ENCODE peak calls at places on chromosomes 12 and 14, in eight cellular contexts. Z is right lobe of liver; L is tibial artery; W is CD8-positive, alpha-beta memory T cell; Y is uterus; N is cardiac muscle cell; A is naive thymus-derived CD4-positive, alpha-beta T cell; H is mesenchymal stem cell. K is an unnamed sample.

GRCh38 chr12:70609203-70609602 is 28.0 kb downstream of the PTPRB start:
- DNase-seq in Z (no peak), L (no peak), W (no peak), Y (no peak), N (no peak), A (no peak), H (no peak), K (no peak)

GRCh38 chr14:75794615-75795038 is 133.6 kb downstream of the TTLL5 start:
- DNase-seq in Z (no peak), L (no peak), W (no peak), Y (no peak), N (peak; percentile 90), A (no peak), H (peak; percentile 43), K (peak; percentile 42)

GRCh38 chr14:63276492-63277342 is 42.0 kb downstream of the GPHB5 start:
- DNase-seq in Z (no peak), L (no peak), W (no peak), Y (no peak), N (peak; percentile 72), A (no peak), H (peak; percentile 54), K (no peak)

GRCh38 chr12:591571-592505 is 71.4 kb downstream of the NINJ2 start:
- DNase-seq in Z (peak; percentile 65), L (no peak), W (no peak), Y (no peak), N (no peak), A (no peak), H (no peak), K (no peak)

GRCh38 chr12:4277856-4278581 is 4.5 kb downstream of the CCND2 start:
- DNase-seq in Z (no peak), L (no peak), W (no peak), Y (no peak), N (no peak), A (no peak), H (no peak), K (no peak)

GRCh38 chr12:80195143-80195726 is 95.9 kb downstream of the OTOGL start:
- DNase-seq in Z (no peak), L (no peak), W (no peak), Y (no peak), N (peak; percentile 74), A (no peak), H (peak; percentile 67), K (peak; percentile 45)

GRCh38 chr12:54684636-54685630 is 36.8 kb upstream of the DCD start:
- DNase-seq in Z (peak; percentile 80), L (no peak), W (no peak), Y (no peak), N (no peak), A (no peak), H (no peak), K (no peak)

GRCh38 chr12:126512916-126513913 is 1448.0 kb downstream of the AACS start:
- DNase-seq in Z (no peak), L (no peak), W (no peak), Y (no peak), N (no peak), A (no peak), H (no peak), K (no peak)

GRCh38 chr12:108694812-108695278 is 36.5 kb downstream of the CORO1C start:
- DNase-seq in Z (no peak), L (no peak), W (no peak), Y (no peak), N (no peak), A (no peak), H (no peak), K (no peak)

GRCh38 chr14:63178912-63179311 is 25.3 kb upstream of the RHOJ start:
- DNase-seq in Z (no peak), L (no peak), W (no peak), Y (no peak), N (peak; percentile 48), A (no peak), H (no peak), K (no peak)

GRCh38 chr12:116818341-116818856 is 62.8 kb downstream of the HRK start:
- DNase-seq in Z (peak; percentile 55), L (peak; percentile 33), W (no peak), Y (peak; percentile 35), N (peak; percentile 42), A (peak; percentile 15), H (peak; percentile 15), K (no peak)

GRCh38 chr12:40464121-40464520 is 228.1 kb upstream of the CNTN1 start:
- DNase-seq in Z (no peak), L (no peak), W (no peak), Y (no peak), N (no peak), A (no peak), H (no peak), K (no peak)

DNA sequence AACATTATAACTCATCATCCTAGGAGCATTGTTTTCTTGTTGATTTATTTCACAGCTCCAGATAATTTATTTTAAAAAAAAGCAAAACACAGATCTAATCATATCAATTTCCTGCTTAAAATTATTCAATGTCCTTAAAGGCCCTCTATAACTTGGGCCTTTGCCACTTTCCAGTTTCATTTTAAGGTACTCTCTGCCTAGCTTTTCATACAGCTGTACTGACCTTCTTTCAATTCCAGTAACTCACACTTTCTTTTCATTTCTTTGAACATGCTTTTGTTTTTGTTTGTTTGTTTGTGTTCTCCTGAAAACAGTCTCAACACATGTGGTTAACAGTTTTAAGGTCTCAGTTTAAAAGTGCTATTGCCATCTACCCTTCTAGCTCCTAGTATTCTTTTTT is 281.9 kb downstream of the ACSS3 start:
- DNase-seq in Z (no peak), L (no peak), W (no peak), Y (no peak), N (no peak), A (no peak), H (no peak), K (no peak)
- H3K4me1 ChIP-seq in Z (no peaks in the 10 kb centered on the region), L (no peaks in the 10 kb centered on the region), W (no peaks in the 10 kb centered on the region), Y (no peaks in the 10 kb centered on the region), N (no peaks in the 10 kb centered on the region), A (no peaks in the 10 kb centered on the region), H (no peaks in the 10 kb centered on the region), K (no peaks in the 10 kb centered on the region)

DNA sequence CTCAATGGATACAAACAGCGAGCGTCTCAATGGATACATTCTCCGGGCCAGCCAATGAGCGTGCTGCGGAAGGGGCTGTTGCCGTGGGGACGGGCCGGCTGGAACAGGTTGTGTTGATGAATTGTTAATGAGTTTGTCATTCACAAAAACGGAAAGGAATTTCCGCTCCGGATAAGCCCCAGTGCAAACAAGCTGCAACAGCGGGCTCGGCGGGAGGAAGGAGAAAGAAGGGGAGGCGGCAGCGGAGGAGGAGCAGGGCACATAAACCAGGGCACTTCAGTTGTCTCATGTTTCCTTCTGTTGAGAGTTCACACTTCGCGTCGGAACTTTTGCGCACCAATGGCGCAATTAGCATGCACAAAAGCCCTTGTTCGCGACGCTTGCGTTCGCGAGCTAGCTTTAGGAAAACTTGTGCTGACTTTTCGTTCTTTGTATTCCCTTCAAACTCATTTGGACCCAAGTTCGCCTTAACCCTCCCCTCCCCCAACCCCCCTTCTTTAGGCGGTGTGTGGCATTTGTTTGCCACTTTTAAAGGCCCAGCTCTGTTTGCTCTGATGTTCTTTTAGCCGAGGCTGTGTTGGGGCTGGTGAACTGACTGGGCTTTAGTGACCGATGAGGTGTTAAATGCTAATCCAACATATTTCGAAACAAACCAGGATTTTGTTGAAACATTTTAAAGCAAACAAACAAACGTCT is at the start of gene DUSP6:
- DNase-seq in Z (peak; percentile 98), L (peak; percentile 97), W (peak; percentile 76), Y (peak; percentile 89), N (peak; percentile 100), A (peak; percentile 78), H (peak; percentile 99), K (peak; percentile 98)
- H3K27me3 ChIP-seq in Z (no peaks in the 10 kb centered on the region), L (no peaks in the 10 kb centered on the region), W (no peaks in the 10 kb centered on the region), Y (no peaks in the 10 kb centered on the region), N (no peaks in the 10 kb centered on the region), A (no peaks in the 10 kb centered on the region), H (no peaks in the 10 kb centered on the region), K (no peaks in the 10 kb centered on the region)

GRCh38 chr14:61183486-61183885 is 97.7 kb downstream of the TMEM30B start:
- DNase-seq in Z (no peak), L (no peak), W (no peak), Y (no peak), N (peak; percentile 44), A (no peak), H (no peak), K (no peak)

GRCh38 chr14:61186341-61186740 is 94.8 kb downstream of the TMEM30B start:
- DNase-seq in Z (no peak), L (no peak), W (no peak), Y (no peak), N (no peak), A (no peak), H (no peak), K (no peak)

GRCh38 chr14:61185534-61185933 is 95.6 kb downstream of the TMEM30B start:
- DNase-seq in Z (no peak), L (no peak), W (no peak), Y (no peak), N (no peak), A (no peak), H (no peak), K (no peak)

GRCh38 chr14:61186793-61187641 is 94.1 kb downstream of the TMEM30B start:
- DNase-seq in Z (no peak), L (no peak), W (no peak), Y (no peak), N (no peak), A (no peak), H (no peak), K (no peak)

DNA sequence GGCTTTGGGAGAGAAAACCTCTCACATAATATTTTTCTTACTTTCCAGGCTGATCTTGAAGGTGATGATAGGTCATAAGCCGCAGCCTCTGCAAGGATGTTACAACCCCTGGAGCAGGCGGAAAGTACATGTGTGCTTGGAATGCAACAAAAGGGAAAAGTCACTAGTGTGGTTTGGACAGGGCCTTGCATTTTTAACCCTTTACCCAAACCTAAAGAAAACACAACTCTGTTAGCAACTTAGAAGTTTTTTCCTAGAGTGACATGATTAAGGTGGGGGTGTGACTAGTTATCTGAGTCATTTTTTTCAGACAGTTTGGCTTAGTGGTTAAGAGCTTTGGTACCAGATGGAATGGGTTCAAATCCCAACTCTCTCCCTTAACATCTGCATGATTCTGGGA is 97.0 kb downstream of the TMEM30B start:
- DNase-seq in Z (no peak), L (no peak), W (no peak), Y (no peak), N (peak; percentile 95), A (no peak), H (peak; percentile 75), K (no peak)
- H3K4me1 ChIP-seq in Z (peaks cover 2% of the 10 kb centered on the region), L (no peaks in the 10 kb centered on the region), W (no peaks in the 10 kb centered on the region), Y (no peaks in the 10 kb centered on the region), N (peaks cover 6% of the 10 kb centered on the region), A (no peaks in the 10 kb centered on the region), H (peaks cover 24% of the 10 kb centered on the region), K (peaks cover 2% of the 10 kb centered on the region)

GRCh38 chr14:72510566-72510965 is 383.3 kb downstream of the DPF3 start:
- DNase-seq in Z (no peak), L (no peak), W (no peak), Y (no peak), N (no peak), A (no peak), H (no peak), K (no peak)

GRCh38 chr14:72514660-72515025 is 379.3 kb downstream of the DPF3 start:
- DNase-seq in Z (no peak), L (no peak), W (no peak), Y (no peak), N (no peak), A (no peak), H (no peak), K (no peak)

GRCh38 chr14:72513994-72514659 is 379.8 kb downstream of the DPF3 start:
- DNase-seq in Z (no peak), L (no peak), W (no peak), Y (no peak), N (peak; percentile 66), A (no peak), H (peak; percentile 65), K (no peak)

GRCh38 chr14:72513346-72513745 is 380.6 kb downstream of the DPF3 start:
- DNase-seq in Z (no peak), L (no peak), W (no peak), Y (no peak), N (no peak), A (no peak), H (no peak), K (no peak)

GRCh38 chr14:72512925-72513324 is 381.0 kb downstream of the DPF3 start:
- DNase-seq in Z (no peak), L (no peak), W (no peak), Y (no peak), N (no peak), A (no peak), H (no peak), K (no peak)
- H3K27me3 ChIP-seq in Z (no peaks in the 10 kb centered on the region), L (no peaks in the 10 kb centered on the region), W (no peaks in the 10 kb centered on the region), Y (no peaks in the 10 kb centered on the region), N (no peaks in the 10 kb centered on the region), A (no peaks in the 10 kb centered on the region), H (peaks cover 33% of the 10 kb centered on the region), K (no peaks in the 10 kb centered on the region)